ENCODE peak calls at places on chromosomes 6 and 20, in seven cellular contexts. G, F, C, O, X, U and J are unnamed samples.

GRCh38 chr20:49727894-49728885 is 14.5 kb upstream of the B4GALT5 start:
- DNase-seq in F (no peak), O (no peak), X (no peak), U (no peak), G (no peak), C (no peak), J (no peak)

GRCh38 chr6:7261030-7261841 is 51.8 kb downstream of the SSR1 start:
- DNase-seq in C (peak; percentile 85), G (peak; percentile 89), O (peak; percentile 87), U (peak; percentile 93), X (peak; percentile 78), F (peak; percentile 88), J (peak; percentile 48)

GRCh38 chr6:26216886-26217713 is 129.9 kb downstream of the HFE start:
- DNase-seq in G (peak; percentile 79), U (peak; percentile 96), O (peak; percentile 83), X (peak; percentile 68), F (peak; percentile 76), C (peak; percentile 33), J (peak; percentile 94)

GRCh38 chr20:59326188-59326587 is 25.8 kb downstream of the EDN3 start:
- DNase-seq in U (no peak), G (no peak), C (no peak), X (no peak), O (no peak), F (no peak), J (no peak)

GRCh38 chr6:41779793-41780622 is at the start of gene FRS3:
- DNase-seq in C (peak; percentile 72), G (peak; percentile 100), O (peak; percentile 98), X (peak; percentile 99), F (peak; percentile 100), U (peak; percentile 97), J (peak; percentile 95)

GRCh38 chr6:143125896-143126573 is 65.3 kb downstream of the AIG1 start:
- DNase-seq in X (no peak), F (no peak), O (no peak), G (no peak), C (no peak), U (no peak), J (no peak)

GRCh38 chr20:61731363-61732181 is 334.1 kb downstream of the TAF4 start:
- DNase-seq in U (no peak), F (peak; percentile 32), X (no peak), C (peak; percentile 14), G (no peak), O (no peak), J (no peak)

GRCh38 chr6:155492061-155492735 is 36.6 kb upstream of the NOX3 start:
- DNase-seq in X (no peak), G (no peak), C (no peak), U (no peak), F (no peak), O (no peak), J (no peak)

GRCh38 chr20:3164763-3165410 is 5.2 kb upstream of the FASTKD5 start:
- DNase-seq in O (no peak), C (no peak), X (no peak), G (no peak), U (no peak), F (no peak), J (no peak)

GRCh38 chr6:139951172-139951571 is 576.7 kb upstream of the CITED2 start:
- DNase-seq in C (no peak), F (no peak), O (no peak), G (no peak), U (no peak), X (no peak), J (no peak)

GRCh38 chr20:26295006-26295405 is 598.4 kb upstream of the ZNF337 start:
- DNase-seq in U (no peak), X (no peak), G (no peak), O (no peak), C (no peak), F (no peak), J (no peak)

GRCh38 chr20:44074252-44075151 is 112.5 kb downstream of the JPH2 start:
- DNase-seq in C (peak; percentile 72), U (no peak), O (peak; percentile 48), F (no peak), X (no peak), G (no peak), J (no peak)

GRCh38 chr6:23775127-23775526 is 350.9 kb upstream of the NRSN1 start:
- DNase-seq in X (no peak), F (no peak), O (no peak), G (no peak), C (no peak), U (no peak), J (no peak)

GRCh38 chr6:125511809-125512341 is 210.1 kb upstream of the HDDC2 start:
- DNase-seq in G (no peak), C (peak; percentile 76), O (no peak), F (no peak), X (no peak), U (no peak), J (no peak)

GRCh38 chr6:169342655-169343054 is 89.0 kb upstream of the THBS2 start:
- DNase-seq in G (no peak), O (no peak), C (peak; percentile 38), X (no peak), F (no peak), U (no peak), J (no peak)

GRCh38 chr20:35823147-35823546 is 51.3 kb downstream of the PHF20 start:
- DNase-seq in U (no peak), X (no peak), G (no peak), F (no peak), O (no peak), C (no peak), J (no peak)

GRCh38 chr6:44004625-44005506 is 122.4 kb downstream of the MRPL14 start:
- DNase-seq in G (no peak), C (no peak), O (peak; percentile 48), X (peak; percentile 15), F (no peak), U (no peak), J (no peak)

GRCh38 chr6:165042912-165043311 is 266.5 kb downstream of the C6orf118 start:
- DNase-seq in F (no peak), C (no peak), G (no peak), U (no peak), O (no peak), X (no peak), J (no peak)

GRCh38 chr6:52640916-52641315 is 30.0 kb upstream of the TMEM14A start:
- DNase-seq in G (no peak), U (no peak), F (no peak), X (no peak), O (no peak), C (no peak), J (no peak)

GRCh38 chr20:51196991-51197651 is 174.2 kb upstream of the KCNG1 start:
- DNase-seq in G (no peak), X (no peak), C (no peak), O (no peak), F (no peak), U (no peak), J (no peak)

GRCh38 chr20:42589976-42590639 is 599.6 kb downstream of the PTPRT start:
- DNase-seq in U (no peak), X (no peak), F (no peak), O (no peak), C (no peak), G (no peak), J (no peak)
- TF ChIP-seq CTCF in U (no peak), X (no peak), F (no peak), O (no peak), C (no peak), G (no peak), J (no peak)

DNA sequence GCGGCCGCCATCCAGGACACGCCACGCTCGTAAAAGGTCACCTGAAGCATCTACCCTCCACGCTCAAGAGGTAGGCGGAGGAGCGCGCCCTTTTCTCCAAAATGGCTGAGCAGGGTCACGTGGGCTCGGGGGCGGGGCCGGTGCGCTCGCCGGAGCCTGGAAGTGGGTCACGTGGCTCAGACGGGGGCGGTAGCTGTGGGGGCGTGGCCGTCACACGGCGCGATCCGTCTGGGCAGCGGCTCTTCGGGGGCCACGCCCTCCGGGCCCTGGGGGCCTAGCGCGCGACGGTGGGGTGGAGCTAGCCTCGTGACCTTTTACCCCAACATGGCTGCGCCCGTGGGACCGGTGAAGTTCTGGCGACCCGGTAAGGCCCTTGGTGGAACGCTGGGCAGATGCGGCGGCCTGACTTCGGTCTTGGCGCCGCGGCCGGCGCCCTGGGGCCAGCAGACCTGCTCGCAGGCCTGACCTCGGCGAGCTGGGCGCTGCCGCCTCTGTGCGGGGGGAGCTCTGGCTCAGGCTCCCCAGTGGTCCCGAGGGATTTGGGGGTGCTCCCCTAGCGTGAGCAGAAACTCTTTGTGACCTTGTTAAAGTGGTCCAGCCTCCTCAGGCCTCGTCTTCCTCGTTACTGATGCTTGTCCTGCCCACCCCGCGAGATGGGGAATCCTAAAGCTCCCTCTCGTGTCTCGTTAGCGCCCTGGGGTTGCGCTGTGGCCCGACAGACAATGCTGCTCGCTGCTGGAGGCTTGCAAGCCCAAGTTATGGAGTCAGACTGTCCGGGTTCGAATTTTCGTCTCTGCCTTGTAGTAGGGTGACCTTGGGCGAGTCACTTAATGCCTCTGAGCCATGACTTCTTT is at the start of gene DHX35:
- DNase-seq in X (peak; percentile 99), U (peak; percentile 100), G (peak; percentile 99), O (peak; percentile 98), F (peak; percentile 98), C (peak; percentile 88), J (peak; percentile 99)
- TF ChIP-seq CTCF in X (no peak), U (peak; percentile 43), G (no peak), O (peak; percentile 57), F (no peak), C (peak; percentile 60), J (peak; percentile 48)

DNA sequence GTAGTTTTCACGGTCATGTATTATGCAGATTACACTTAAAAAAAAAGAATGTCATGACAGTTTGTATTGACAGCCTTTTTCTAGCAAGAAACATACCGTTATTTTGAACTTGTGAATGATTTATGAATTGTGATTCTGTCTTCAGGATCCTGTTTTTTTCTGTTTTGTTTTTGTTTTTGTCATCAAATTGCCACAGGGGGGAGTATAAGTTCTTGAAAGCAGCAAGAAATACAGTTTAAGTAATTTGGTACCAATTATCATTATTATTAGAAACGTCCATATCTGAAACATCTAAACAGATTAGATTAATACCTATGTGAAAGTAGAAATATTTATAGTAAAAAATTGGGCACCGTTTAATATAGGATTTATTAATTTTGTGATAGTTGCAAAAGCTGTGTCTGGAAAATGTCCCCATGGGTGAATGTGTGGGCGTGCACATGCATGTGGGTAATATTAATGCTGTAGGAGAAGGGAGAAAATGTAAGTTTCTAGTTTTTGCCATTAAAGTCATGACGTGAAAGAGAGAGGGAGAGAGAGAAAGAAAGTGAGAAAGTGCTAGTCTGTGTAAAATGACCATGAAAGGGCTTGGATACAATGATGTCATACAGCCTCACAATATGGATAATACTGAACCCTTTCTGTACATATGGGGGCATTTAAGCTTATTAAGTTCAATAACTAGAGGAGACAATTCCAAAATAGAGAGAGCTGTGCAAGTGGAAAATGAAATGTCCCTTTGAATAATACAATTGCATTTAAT is 9.4 kb upstream of the CCN2 start:
- DNase-seq in C (no peak), G (no peak), X (no peak), U (no peak), F (no peak), O (no peak), J (no peak)
- TF ChIP-seq CTCF in C (no peak), G (no peak), X (peak; percentile 52), U (peak; percentile 36), F (no peak), O (peak; percentile 47), J (no peak)

DNA sequence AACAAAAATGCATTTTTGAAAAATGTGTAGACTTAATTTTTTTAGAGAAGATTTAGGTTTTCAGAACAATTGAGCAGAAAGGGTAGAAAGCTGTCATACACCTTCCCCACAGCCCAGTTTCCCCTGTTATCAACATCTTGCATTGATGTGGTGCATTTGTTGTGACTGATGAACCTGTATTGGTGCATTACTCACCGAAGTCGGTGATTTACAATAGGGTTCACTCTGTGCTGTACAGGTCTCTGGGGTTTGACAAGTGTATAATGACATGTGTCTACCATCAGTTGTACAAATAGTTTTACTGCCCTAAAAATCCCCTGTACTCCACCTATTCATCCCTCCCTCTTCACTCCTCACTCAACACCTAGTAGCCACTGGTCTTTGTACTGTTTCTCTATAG is 23.8 kb upstream of the ADIG start:
- DNase-seq in U (no peak), F (no peak), X (no peak), O (no peak), G (no peak), C (no peak), J (no peak)
- TF ChIP-seq CTCF in U (no peak), F (no peak), X (no peak), O (no peak), G (no peak), C (no peak), J (no peak)